ENCODE peak calls at places on chromosomes 7 and 10, in seven cellular contexts. M is pons; A is NCI-H1092; I is brain pericyte; Y is GM12891; G is activated CD4-positive, alpha-beta T cell treated with anti-CD3 and anti-CD28 coated beads for 24 hours; X is endothelial cell. S is an unnamed sample.

GRCh38 chr7:21352540-21353387 is 75.1 kb upstream of the SP4 start:
- DNase-seq in M (peak), X (no peak), A (no peak), I (no peak), Y (peak), G (no peak), S (peak)

GRCh38 chr7:30468041-30468440 is 10.5 kb downstream of the NOD1 start:
- DNase-seq in M (no peak), G (no peak), X (no peak), A (no peak), I (no peak), Y (no peak), S (no peak)

GRCh38 chr10:124315599-124316270 is 103.0 kb downstream of the OAT start:
- DNase-seq in A (no peak), M (no peak), G (no peak), Y (no peak), X (no peak), I (no peak), S (no peak)

GRCh38 chr10:119379466-119380071 is 162.9 kb downstream of the RGS10 start:
- DNase-seq in G (no peak), Y (no peak), A (no peak), X (no peak), M (no peak), I (no peak), S (no peak)

GRCh38 chr10:114526497-114527238 is 122.4 kb upstream of the AFAP1L2 start:
- DNase-seq in M (no peak), X (peak), A (peak), Y (peak), I (no peak), G (peak), S (peak)

GRCh38 chr7:127514499-127514898 is 70.9 kb downstream of the GCC1 start:
- DNase-seq in X (no peak), A (peak), M (peak), G (no peak), I (no peak), Y (no peak), S (peak)

GRCh38 chr7:127802845-127803244 is 150.9 kb downstream of the SND1 start:
- DNase-seq in Y (no peak), M (no peak), G (no peak), X (no peak), A (no peak), I (no peak), S (no peak)

GRCh38 chr7:20351901-20352300 is 21.2 kb downstream of the ITGB8 start:
- DNase-seq in A (no peak), X (no peak), G (no peak), M (no peak), Y (no peak), I (no peak), S (no peak)

GRCh38 chr10:128080641-128081040 is 45.6 kb downstream of the MKI67 start:
- DNase-seq in M (no peak), I (no peak), A (no peak), Y (no peak), X (no peak), G (no peak), S (no peak)

GRCh38 chr10:27446091-27446918 is 57.8 kb upstream of the RAB18 start:
- DNase-seq in I (no peak), G (no peak), M (peak), X (no peak), A (no peak), Y (no peak), S (peak)

GRCh38 chr7:64758151-64758550 is 36.1 kb upstream of the ZNF138 start:
- DNase-seq in Y (no peak), G (no peak), M (no peak), X (no peak), A (no peak), I (no peak), S (no peak)

GRCh38 chr10:110008518-110009339 is 945 bp downstream of the ADD3 start:
- DNase-seq in Y (no peak), X (peak), A (no peak), G (peak), I (no peak), M (no peak), S (no peak)

S was measured in putamen.